ENCODE peak calls at places on chromosomes 3 and 15, in six cellular contexts. One of them, this sample, is unnamed.
A peak's percentile ranks its signal among the peaks of the same experiment; 100 is the strongest.

GRCh38 chr3:78427303-78427702 is 1340.5 kb downstream of the ROBO1 start:
- DNase-seq in upper lobe of right lung: no peak
- DNase-seq in K562: no peak
- DNase-seq in thyroid gland: no peak
- DNase-seq in CD8-positive, alpha-beta T cell: no peak
- DNase-seq in AG04450: no peak
- DNase-seq in this sample: no peak

GRCh38 chr3:129597792-129598381 is 8.6 kb downstream of the PLXND1 start:
- DNase-seq in upper lobe of right lung: no peak
- DNase-seq in K562: no peak
- DNase-seq in thyroid gland: no peak
- DNase-seq in CD8-positive, alpha-beta T cell: no peak
- DNase-seq in AG04450: no peak
- DNase-seq in this sample: no peak

GRCh38 chr3:66104535-66104934 is 65.8 kb upstream of the MAGI1 start:
- DNase-seq in upper lobe of right lung: no peak
- DNase-seq in K562: no peak
- DNase-seq in thyroid gland: no peak
- DNase-seq in CD8-positive, alpha-beta T cell: no peak
- DNase-seq in AG04450: no peak
- DNase-seq in this sample: no peak

GRCh38 chr3:103308921-103309320 is 874.1 kb downstream of the ZPLD1 start:
- DNase-seq in upper lobe of right lung: no peak
- DNase-seq in K562: no peak
- DNase-seq in thyroid gland: no peak
- DNase-seq in CD8-positive, alpha-beta T cell: no peak
- DNase-seq in AG04450: no peak
- DNase-seq in this sample: no peak

GRCh38 chr3:175149675-175150074 is 290.5 kb downstream of the NAALADL2 start:
- DNase-seq in upper lobe of right lung: no peak
- DNase-seq in K562: no peak
- DNase-seq in thyroid gland: peak; percentile 7
- DNase-seq in CD8-positive, alpha-beta T cell: no peak
- DNase-seq in AG04450: no peak
- DNase-seq in this sample: peak; percentile 76

GRCh38 chr3:43817825-43818224 is 127.1 kb downstream of the ABHD5 start:
- DNase-seq in upper lobe of right lung: no peak
- DNase-seq in K562: no peak
- DNase-seq in thyroid gland: no peak
- DNase-seq in CD8-positive, alpha-beta T cell: no peak
- DNase-seq in AG04450: no peak
- DNase-seq in this sample: no peak

GRCh38 chr15:92906563-92907081 is 6.5 kb downstream of the CHD2 start:
- DNase-seq in upper lobe of right lung: no peak
- DNase-seq in K562: peak; percentile 77
- DNase-seq in thyroid gland: peak; percentile 51
- DNase-seq in CD8-positive, alpha-beta T cell: peak; percentile 50
- DNase-seq in AG04450: no peak
- DNase-seq in this sample: peak; percentile 51

GRCh38 chr3:173217127-173217526 is 76.1 kb upstream of the SPATA16 start:
- DNase-seq in upper lobe of right lung: no peak
- DNase-seq in K562: peak; percentile 1
- DNase-seq in thyroid gland: no peak
- DNase-seq in CD8-positive, alpha-beta T cell: no peak
- DNase-seq in AG04450: no peak
- DNase-seq in this sample: no peak

GRCh38 chr3:122938756-122939425 is 88.7 kb downstream of the SEMA5B start:
- DNase-seq in upper lobe of right lung: no peak
- DNase-seq in K562: peak; percentile 27
- DNase-seq in thyroid gland: no peak
- DNase-seq in CD8-positive, alpha-beta T cell: no peak
- DNase-seq in AG04450: no peak
- DNase-seq in this sample: no peak

GRCh38 chr15:56733131-56734012 is at the start of gene ZNF280D:
- DNase-seq in upper lobe of right lung: peak; percentile 96
- DNase-seq in K562: peak; percentile 92
- DNase-seq in thyroid gland: peak; percentile 91
- DNase-seq in CD8-positive, alpha-beta T cell: peak; percentile 76
- DNase-seq in AG04450: peak; percentile 66
- DNase-seq in this sample: peak; percentile 89

GRCh38 chr3:126051234-126051633 is 32.7 kb downstream of the SLC41A3 start:
- DNase-seq in upper lobe of right lung: no peak
- DNase-seq in K562: no peak
- DNase-seq in thyroid gland: no peak
- DNase-seq in CD8-positive, alpha-beta T cell: no peak
- DNase-seq in AG04450: no peak
- DNase-seq in this sample: no peak

GRCh38 chr3:63355809-63356208 is 77.7 kb downstream of the SYNPR start:
- DNase-seq in upper lobe of right lung: no peak
- DNase-seq in K562: no peak
- DNase-seq in thyroid gland: no peak
- DNase-seq in CD8-positive, alpha-beta T cell: no peak
- DNase-seq in AG04450: no peak
- DNase-seq in this sample: no peak

GRCh38 chr3:147943265-147943945 is 534.2 kb downstream of the ZIC1 start:
- DNase-seq in upper lobe of right lung: no peak
- DNase-seq in K562: no peak
- DNase-seq in thyroid gland: no peak
- DNase-seq in CD8-positive, alpha-beta T cell: no peak
- DNase-seq in AG04450: peak; percentile 71
- DNase-seq in this sample: no peak

GRCh38 chr15:39642011-39642640 is 61.2 kb downstream of the THBS1 start:
- DNase-seq in upper lobe of right lung: no peak
- DNase-seq in K562: no peak
- DNase-seq in thyroid gland: no peak
- DNase-seq in CD8-positive, alpha-beta T cell: no peak
- DNase-seq in AG04450: peak; percentile 47
- DNase-seq in this sample: no peak

DNA sequence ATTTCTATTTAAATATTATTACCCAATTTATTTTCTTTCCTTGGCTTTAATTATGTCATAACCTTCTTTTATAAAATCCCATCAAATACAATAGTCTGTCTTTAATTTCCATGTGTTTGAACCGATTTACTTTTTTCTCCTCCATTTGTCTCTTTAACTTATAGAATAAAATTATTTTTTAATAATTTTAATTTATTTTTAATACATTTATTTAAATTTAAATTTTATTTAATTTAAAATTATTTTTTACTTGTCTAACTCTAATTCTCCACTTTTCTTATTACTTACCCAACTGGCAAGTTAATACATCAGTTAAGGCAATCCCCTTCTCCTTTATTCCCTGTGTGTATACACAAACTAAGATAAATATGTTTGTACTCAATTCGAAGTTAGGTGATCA is 817.6 kb upstream of the NR2F2 start:
- DNase-seq in upper lobe of right lung: no peak
- DNase-seq in K562: no peak
- DNase-seq in thyroid gland: no peak
- DNase-seq in CD8-positive, alpha-beta T cell: no peak
- DNase-seq in AG04450: no peak
- DNase-seq in this sample: no peak
- TF ChIP-seq CTCF in upper lobe of right lung: no peak
- TF ChIP-seq CTCF in K562: no peak
- TF ChIP-seq CTCF in thyroid gland: no peak
- TF ChIP-seq CTCF in CD8-positive, alpha-beta T cell: no peak
- TF ChIP-seq CTCF in AG04450: no peak
- TF ChIP-seq CTCF in this sample: no peak

GRCh38 chr15:45376967-45377629 is 1.2 kb downstream of the GATM start:
- DNase-seq in upper lobe of right lung: no peak
- DNase-seq in K562: no peak
- DNase-seq in thyroid gland: no peak
- DNase-seq in CD8-positive, alpha-beta T cell: no peak
- DNase-seq in AG04450: no peak
- DNase-seq in this sample: no peak

GRCh38 chr15:45373961-45374360 is 4.4 kb downstream of the GATM start:
- DNase-seq in upper lobe of right lung: no peak
- DNase-seq in K562: no peak
- DNase-seq in thyroid gland: no peak
- DNase-seq in CD8-positive, alpha-beta T cell: no peak
- DNase-seq in AG04450: no peak
- DNase-seq in this sample: no peak

GRCh38 chr15:45377630-45378148 is 655 bp downstream of the GATM start:
- DNase-seq in upper lobe of right lung: peak; percentile 65
- DNase-seq in K562: no peak
- DNase-seq in thyroid gland: peak; percentile 62
- DNase-seq in CD8-positive, alpha-beta T cell: no peak
- DNase-seq in AG04450: no peak
- DNase-seq in this sample: peak; percentile 67

GRCh38 chr15:45376300-45376928 is 1.9 kb downstream of the GATM start:
- DNase-seq in upper lobe of right lung: no peak
- DNase-seq in K562: no peak
- DNase-seq in thyroid gland: no peak
- DNase-seq in CD8-positive, alpha-beta T cell: no peak
- DNase-seq in AG04450: no peak
- DNase-seq in this sample: peak; percentile 24

DNA sequence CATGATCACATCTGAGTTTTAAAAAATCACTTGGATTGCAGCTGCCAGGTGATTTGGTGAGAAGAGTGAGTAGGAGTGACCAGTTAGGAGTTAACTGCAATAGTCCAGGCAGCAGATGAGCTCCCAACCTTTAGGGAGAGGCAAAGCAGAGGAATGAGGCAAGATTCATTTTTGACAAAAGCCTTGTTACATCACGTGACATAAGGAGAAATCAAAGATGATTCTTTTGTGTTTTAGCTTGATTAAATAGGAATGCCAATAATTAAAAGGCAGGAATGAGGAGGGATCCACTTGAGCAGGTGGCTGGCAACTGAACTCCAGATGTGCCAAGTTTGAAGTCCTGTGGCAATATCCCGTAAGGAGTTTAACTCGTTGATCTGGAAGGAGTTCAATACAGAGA is 2.5 kb downstream of the GATM start:
- DNase-seq in upper lobe of right lung: no peak
- DNase-seq in K562: no peak
- DNase-seq in thyroid gland: no peak
- DNase-seq in CD8-positive, alpha-beta T cell: no peak
- DNase-seq in AG04450: no peak
- DNase-seq in this sample: no peak
- H3K4me3 ChIP-seq in upper lobe of right lung: no peak overlapping the region
- H3K4me3 ChIP-seq in K562: no peak overlapping the region
- H3K4me3 ChIP-seq in thyroid gland: no peak overlapping the region
- H3K4me3 ChIP-seq in CD8-positive, alpha-beta T cell: no peak overlapping the region
- H3K4me3 ChIP-seq in AG04450: no peak overlapping the region
- H3K4me3 ChIP-seq in this sample: peak overlapping the region; percentile 17

GRCh38 chr15:95944193-95944592 is 386.3 kb upstream of the NR2F2 start:
- DNase-seq in upper lobe of right lung: no peak
- DNase-seq in K562: no peak
- DNase-seq in thyroid gland: no peak
- DNase-seq in CD8-positive, alpha-beta T cell: no peak
- DNase-seq in AG04450: no peak
- DNase-seq in this sample: no peak
- H3K9me3 ChIP-seq in upper lobe of right lung: no peaks in the 10 kb centered on the region
- H3K9me3 ChIP-seq in K562: no peaks in the 10 kb centered on the region
- H3K9me3 ChIP-seq in thyroid gland: no peaks in the 10 kb centered on the region
- H3K9me3 ChIP-seq in CD8-positive, alpha-beta T cell: no peaks in the 10 kb centered on the region
- H3K9me3 ChIP-seq in AG04450: no peaks in the 10 kb centered on the region
- H3K9me3 ChIP-seq in this sample: no peaks in the 10 kb centered on the region

GRCh38 chr3:141308588-141309218 is 59.6 kb upstream of the ZBTB38 start:
- DNase-seq in upper lobe of right lung: peak; percentile 80
- DNase-seq in K562: peak; percentile 80
- DNase-seq in thyroid gland: peak; percentile 69
- DNase-seq in CD8-positive, alpha-beta T cell: no peak
- DNase-seq in AG04450: no peak
- DNase-seq in this sample: peak; percentile 76
- TF ChIP-seq CTCF in upper lobe of right lung: peak; percentile 53
- TF ChIP-seq CTCF in K562: peak; percentile 67
- TF ChIP-seq CTCF in thyroid gland: no peak
- TF ChIP-seq CTCF in CD8-positive, alpha-beta T cell: no peak
- TF ChIP-seq CTCF in AG04450: peak; percentile 55
- TF ChIP-seq CTCF in this sample: peak; percentile 92

GRCh38 chr3:187798126-187798525 is 52.9 kb upstream of the BCL6 start:
- DNase-seq in upper lobe of right lung: no peak
- DNase-seq in K562: no peak
- DNase-seq in thyroid gland: no peak
- DNase-seq in CD8-positive, alpha-beta T cell: no peak
- DNase-seq in AG04450: no peak
- DNase-seq in this sample: no peak
- H3K4me3 ChIP-seq in upper lobe of right lung: no peak overlapping the region
- H3K4me3 ChIP-seq in K562: no peak overlapping the region
- H3K4me3 ChIP-seq in thyroid gland: no peak overlapping the region
- H3K4me3 ChIP-seq in CD8-positive, alpha-beta T cell: no peak overlapping the region
- H3K4me3 ChIP-seq in AG04450: no peak overlapping the region
- H3K4me3 ChIP-seq in this sample: no peak overlapping the region

GRCh38 chr3:164890061-164890460 is 188.2 kb downstream of the SI start:
- DNase-seq in upper lobe of right lung: no peak
- DNase-seq in K562: no peak
- DNase-seq in thyroid gland: no peak
- DNase-seq in CD8-positive, alpha-beta T cell: no peak
- DNase-seq in AG04450: no peak
- DNase-seq in this sample: no peak
- H3K9me3 ChIP-seq in upper lobe of right lung: no peaks in the 10 kb centered on the region
- H3K9me3 ChIP-seq in K562: peaks cover 2% of the 10 kb centered on the region
- H3K9me3 ChIP-seq in thyroid gland: no peaks in the 10 kb centered on the region
- H3K9me3 ChIP-seq in CD8-positive, alpha-beta T cell: no peaks in the 10 kb centered on the region
- H3K9me3 ChIP-seq in AG04450: peaks cover 23% of the 10 kb centered on the region
- H3K9me3 ChIP-seq in this sample: no peaks in the 10 kb centered on the region

GRCh38 chr15:94042163-94042954 is 189.0 kb upstream of the MCTP2 start:
- DNase-seq in upper lobe of right lung: no peak
- DNase-seq in K562: no peak
- DNase-seq in thyroid gland: no peak
- DNase-seq in CD8-positive, alpha-beta T cell: no peak
- DNase-seq in AG04450: peak; percentile 23
- DNase-seq in this sample: no peak

GRCh38 chr15:94052711-94053110 is 178.7 kb upstream of the MCTP2 start:
- DNase-seq in upper lobe of right lung: no peak
- DNase-seq in K562: no peak
- DNase-seq in thyroid gland: no peak
- DNase-seq in CD8-positive, alpha-beta T cell: no peak
- DNase-seq in AG04450: no peak
- DNase-seq in this sample: no peak

GRCh38 chr15:94041731-94042130 is 189.6 kb upstream of the MCTP2 start:
- DNase-seq in upper lobe of right lung: no peak
- DNase-seq in K562: no peak
- DNase-seq in thyroid gland: no peak
- DNase-seq in CD8-positive, alpha-beta T cell: no peak
- DNase-seq in AG04450: no peak
- DNase-seq in this sample: no peak

DNA sequence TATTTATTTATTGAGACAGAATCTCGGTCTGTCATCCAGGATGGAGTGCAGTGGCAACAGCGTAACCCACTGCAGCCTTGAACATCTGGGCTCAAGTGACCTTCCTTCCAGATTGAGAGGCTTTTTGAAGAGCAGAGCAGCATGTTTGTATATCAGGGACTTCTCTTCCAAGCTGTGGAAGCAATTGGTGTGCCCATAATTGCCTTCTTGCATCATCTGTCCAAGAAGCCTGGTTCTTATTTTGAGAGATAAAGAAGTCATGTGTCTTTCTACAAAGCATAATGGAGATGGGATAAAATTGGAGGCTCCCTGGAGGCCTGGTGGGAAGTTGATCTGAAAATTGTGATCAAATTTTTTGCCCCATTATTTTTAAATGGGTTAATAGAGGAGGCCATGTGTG is 183.8 kb upstream of the MCTP2 start:
- DNase-seq in upper lobe of right lung: no peak
- DNase-seq in K562: no peak
- DNase-seq in thyroid gland: no peak
- DNase-seq in CD8-positive, alpha-beta T cell: no peak
- DNase-seq in AG04450: no peak
- DNase-seq in this sample: no peak
- TF ChIP-seq CTCF in upper lobe of right lung: no peak
- TF ChIP-seq CTCF in K562: no peak
- TF ChIP-seq CTCF in thyroid gland: no peak
- TF ChIP-seq CTCF in CD8-positive, alpha-beta T cell: no peak
- TF ChIP-seq CTCF in AG04450: no peak
- TF ChIP-seq CTCF in this sample: no peak

GRCh38 chr15:70036585-70037343 is 61.0 kb downstream of the TLE3 start:
- DNase-seq in upper lobe of right lung: peak; percentile 55
- DNase-seq in K562: no peak
- DNase-seq in thyroid gland: no peak
- DNase-seq in CD8-positive, alpha-beta T cell: no peak
- DNase-seq in AG04450: no peak
- DNase-seq in this sample: no peak
- H3K4me3 ChIP-seq in upper lobe of right lung: no peak overlapping the region
- H3K4me3 ChIP-seq in K562: no peak overlapping the region
- H3K4me3 ChIP-seq in thyroid gland: no peak overlapping the region
- H3K4me3 ChIP-seq in CD8-positive, alpha-beta T cell: no peak overlapping the region
- H3K4me3 ChIP-seq in AG04450: no peak overlapping the region
- H3K4me3 ChIP-seq in this sample: no peak overlapping the region